ENCODE peak calls at places on chromosomes 3 and 15, in nine cellular contexts. B is heart left ventricle, O is stomach, L is HCT116, A is breast epithelium, J is uterus, Z is GM12891, S is IMR-90, R is A549. T is an unnamed sample.

GRCh38 chr15:25777047-25777446 is 86.1 kb downstream of the ATP10A start:
- DNase-seq in B (no peak), O (no peak), L (no peak), A (no peak), J (no peak), Z (no peak), S (no peak), R (no peak), T (no peak)

GRCh38 chr3:30895329-30895728 is 868 bp upstream of the GADL1 start:
- DNase-seq in B (no peak), O (no peak), L (no peak), A (no peak), J (no peak), Z (no peak), S (no peak), R (no peak), T (no peak)

GRCh38 chr3:114451561-114452018 is 157.8 kb downstream of the TIGIT start:
- DNase-seq in B (peak), O (peak), L (no peak), A (peak), J (peak), Z (no peak), S (peak), R (no peak), T (no peak)

GRCh38 chr3:102673271-102674115 is 238.7 kb downstream of the ZPLD1 start:
- DNase-seq in B (peak), O (peak), L (peak), A (peak), J (peak), Z (peak), S (peak), R (peak), T (peak)

GRCh38 chr3:170080605-170081004 is 42.8 kb downstream of the GPR160 start:
- DNase-seq in B (no peak), O (no peak), L (no peak), A (no peak), J (no peak), Z (no peak), S (no peak), R (no peak), T (no peak)

GRCh38 chr3:80355144-80355543 is 587.3 kb upstream of the ROBO1 start:
- DNase-seq in B (no peak), O (no peak), L (no peak), A (no peak), J (no peak), Z (no peak), S (no peak), R (no peak), T (no peak)

GRCh38 chr3:51354172-51354571 is 30.9 kb upstream of the MANF start:
- DNase-seq in B (no peak), O (no peak), L (no peak), A (no peak), J (no peak), Z (no peak), S (no peak), R (no peak), T (no peak)

GRCh38 chr15:25739687-25740121 is 123.4 kb downstream of the ATP10A start:
- DNase-seq in B (no peak), O (no peak), L (no peak), A (no peak), J (no peak), Z (no peak), S (peak), R (peak), T (peak)

GRCh38 chr3:143217283-143217682 is 97.7 kb downstream of the CHST2 start:
- DNase-seq in B (no peak), O (no peak), L (no peak), A (no peak), J (no peak), Z (no peak), S (no peak), R (no peak), T (no peak)

GRCh38 chr3:128864351-128864811 is 15.0 kb upstream of the ACAD9 start:
- DNase-seq in B (no peak), O (no peak), L (no peak), A (no peak), J (peak), Z (no peak), S (no peak), R (no peak), T (no peak)

GRCh38 chr15:75049392-75049791 is 26.0 kb downstream of the PPCDC start:
- DNase-seq in B (peak), O (peak), L (no peak), A (peak), J (peak), Z (no peak), S (peak), R (no peak), T (no peak)

GRCh38 chr3:21533047-21533446 is 218.0 kb downstream of the ZNF385D start:
- DNase-seq in B (no peak), O (no peak), L (no peak), A (no peak), J (no peak), Z (no peak), S (no peak), R (no peak), T (no peak)

GRCh38 chr15:38069001-38069400 is 134.6 kb downstream of the TMCO5A start:
- DNase-seq in B (no peak), O (peak), L (no peak), A (no peak), J (no peak), Z (peak), S (peak), R (peak), T (no peak)

GRCh38 chr15:44426975-44427755 is at the start of gene CTDSPL2:
- DNase-seq in B (peak), O (peak), L (peak), A (peak), J (peak), Z (peak), S (peak), R (peak), T (peak)
- TF ChIP-seq POLR2A in B (peak), O (no peak), L (peak), A (peak), J (peak), Z (peak), S (peak), R (peak), T (peak)

DNA sequence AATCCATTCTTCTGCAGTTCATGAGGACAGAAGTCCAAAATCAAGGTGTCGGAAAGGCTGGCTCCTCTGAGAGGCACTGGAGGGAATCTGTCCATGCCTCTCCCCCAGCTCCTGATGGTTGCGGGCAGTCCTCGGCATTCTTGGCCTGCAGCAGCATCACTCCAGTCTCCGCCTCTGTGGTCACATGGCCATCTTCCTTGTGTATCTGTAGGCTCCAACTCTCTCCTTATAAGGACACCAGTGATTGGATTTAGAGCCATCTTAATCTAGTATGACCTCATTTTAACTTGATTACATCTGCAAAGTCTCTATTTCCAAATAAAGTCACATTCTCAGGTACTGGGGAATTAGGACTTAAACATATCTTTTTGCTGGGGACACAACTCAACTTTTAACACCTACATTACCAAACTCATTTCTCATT is 56.0 kb upstream of the FLNB start:
- DNase-seq in B (peak), O (no peak), L (peak), A (peak), J (peak), Z (no peak), S (peak), R (peak), T (no peak)
- TF ChIP-seq POLR2A in B (no peak), O (no peak), L (no peak), A (no peak), J (peak), Z (no peak), S (peak), R (no peak), T (no peak)

DNA sequence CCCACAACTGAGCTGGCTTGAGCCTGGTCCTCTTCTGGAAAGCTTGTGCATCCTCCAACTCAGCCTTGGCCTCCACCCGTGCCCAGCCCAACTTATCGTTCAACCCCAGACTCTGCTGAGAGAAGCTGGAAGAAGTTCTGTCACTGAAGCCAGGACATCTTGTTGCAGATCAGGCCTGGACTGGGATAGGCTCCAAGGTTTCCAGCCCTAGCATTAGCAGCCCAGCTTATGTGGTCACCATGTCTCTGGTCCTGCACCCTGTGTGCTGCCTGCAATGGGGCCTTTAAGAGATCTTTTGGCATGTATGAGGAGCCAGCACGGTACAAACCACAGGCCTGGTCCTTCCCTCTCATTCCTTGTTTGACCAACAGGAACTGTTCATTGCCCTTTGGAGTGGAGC is 15.2 kb upstream of the CAMP start:
- DNase-seq in B (no peak), O (no peak), L (no peak), A (no peak), J (no peak), Z (no peak), S (no peak), R (no peak), T (no peak)
- TF ChIP-seq POLR2A in B (no peak), O (no peak), L (no peak), A (no peak), J (no peak), Z (no peak), S (no peak), R (no peak), T (no peak)

GRCh38 chr15:67105991-67106763 is 40.8 kb downstream of the SMAD3 start:
- DNase-seq in B (no peak), O (no peak), L (no peak), A (no peak), J (no peak), Z (no peak), S (no peak), R (no peak), T (no peak)
- TF ChIP-seq POLR2A in B (no peak), O (no peak), L (no peak), A (no peak), J (no peak), Z (no peak), S (peak), R (no peak), T (no peak)

GRCh38 chr15:89912145-89912673 is 543 bp downstream of the ARPIN start:
- DNase-seq in B (peak), O (peak), L (no peak), A (no peak), J (no peak), Z (no peak), S (no peak), R (peak), T (peak)
- TF ChIP-seq POLR2A in B (no peak), O (no peak), L (no peak), A (no peak), J (no peak), Z (no peak), S (no peak), R (no peak), T (peak)

GRCh38 chr3:126524429-126524988 is 554 bp downstream of the CHST13 start:
- DNase-seq in B (no peak), O (no peak), L (no peak), A (no peak), J (no peak), Z (no peak), S (no peak), R (no peak), T (peak)
- TF ChIP-seq POLR2A in B (no peak), O (no peak), L (no peak), A (no peak), J (no peak), Z (no peak), S (no peak), R (no peak), T (no peak)